ENCODE peak calls at places on chromosome 1, in seven cellular contexts. J is fibroblast of pulmonary artery, R is GM23338, A is kidney epithelial cell, V is cardiac fibroblast, C is ovary, I is BJ. K is an unnamed sample.

GRCh38 chr1:220818421-220819173 is 31.9 kb downstream of the MTARC1 start:
- DNase-seq in R (peak; percentile 83), A (no peak), I (peak; percentile 93), V (peak; percentile 73), J (peak; percentile 72), C (peak; percentile 51), K (peak; percentile 98)

GRCh38 chr1:94017155-94017829 is 103.7 kb downstream of the ABCA4 start:
- DNase-seq in I (no peak), A (no peak), V (no peak), R (no peak), C (no peak), J (no peak), K (peak; percentile 37)

GRCh38 chr1:201633811-201634210 is 94.9 kb downstream of the NAV1 start:
- DNase-seq in J (no peak), C (no peak), I (no peak), A (no peak), V (no peak), R (no peak), K (no peak)

GRCh38 chr1:203915811-203916210 is 54.4 kb downstream of the SNRPE start:
- DNase-seq in R (no peak), V (no peak), I (peak; percentile 26), C (no peak), A (no peak), J (peak; percentile 19), K (peak; percentile 62)

GRCh38 chr1:171805395-171806115 is 24.1 kb downstream of the METTL13 start:
- DNase-seq in A (no peak), R (no peak), J (no peak), I (no peak), V (no peak), C (no peak), K (no peak)

GRCh38 chr1:218613105-218613504 is 268.0 kb downstream of the TGFB2 start:
- DNase-seq in A (no peak), I (no peak), J (no peak), V (no peak), R (peak; percentile 14), C (no peak), K (no peak)

GRCh38 chr1:31432592-31433395 is 19.8 kb downstream of the SERINC2 start:
- DNase-seq in J (no peak), V (no peak), I (no peak), A (no peak), R (no peak), C (no peak), K (no peak)

GRCh38 chr1:44305962-44306422 is 49.1 kb downstream of the ERI3 start:
- DNase-seq in C (no peak), I (no peak), V (no peak), R (no peak), A (no peak), J (no peak), K (no peak)

GRCh38 chr1:68321084-68321685 is 88.9 kb upstream of the WLS start:
- DNase-seq in A (peak; percentile 35), C (peak; percentile 81), J (peak; percentile 73), R (peak; percentile 70), I (no peak), V (peak; percentile 78), K (no peak)

GRCh38 chr1:54998677-54999076 is at the start of gene BSND:
- DNase-seq in R (no peak), A (no peak), J (no peak), I (no peak), C (no peak), V (no peak), K (no peak)

GRCh38 chr1:56490619-56491018 is 88.7 kb downstream of the PLPP3 start:
- DNase-seq in R (no peak), V (no peak), I (no peak), A (no peak), C (no peak), J (no peak), K (no peak)
- TF ChIP-seq CTCF in R (no peak), V (no peak), I (no peak), A (no peak), C (no peak), J (no peak), K (no peak)

GRCh38 chr1:177132141-177132540 is 32.4 kb downstream of the ASTN1 start:
- DNase-seq in A (no peak), V (no peak), C (no peak), J (no peak), R (no peak), I (no peak), K (no peak)

GRCh38 chr1:177128665-177129281 is 35.7 kb downstream of the ASTN1 start:
- DNase-seq in R (no peak), C (no peak), A (no peak), J (no peak), I (no peak), V (no peak), K (no peak)

GRCh38 chr1:177130426-177130825 is 34.1 kb downstream of the ASTN1 start:
- DNase-seq in J (no peak), I (no peak), A (no peak), C (no peak), R (no peak), V (no peak), K (no peak)

GRCh38 chr1:177133977-177134538 is 30.5 kb downstream of the ASTN1 start:
- DNase-seq in V (no peak), J (no peak), A (no peak), C (no peak), R (no peak), I (no peak), K (no peak)

GRCh38 chr1:177131723-177132122 is 32.8 kb downstream of the ASTN1 start:
- DNase-seq in V (no peak), A (no peak), R (no peak), J (no peak), C (no peak), I (no peak), K (no peak)
- H3K4me3 ChIP-seq in V (no peak overlapping the region), A (no peak overlapping the region), R (no peak overlapping the region), J (no peak overlapping the region), C (no peak overlapping the region), I (no peak overlapping the region), K (no peak overlapping the region)

GRCh38 chr1:27395441-27396195 is 3.2 kb downstream of the GPR3 start:
- DNase-seq in A (no peak), C (peak; percentile 86), V (peak; percentile 78), I (no peak), R (peak; percentile 91), J (peak; percentile 73), K (peak; percentile 64)
- TF ChIP-seq CTCF in A (peak; percentile 94), C (peak; percentile 90), V (peak; percentile 92), I (peak; percentile 92), R (peak; percentile 94), J (peak; percentile 83), K (peak; percentile 84)

DNA sequence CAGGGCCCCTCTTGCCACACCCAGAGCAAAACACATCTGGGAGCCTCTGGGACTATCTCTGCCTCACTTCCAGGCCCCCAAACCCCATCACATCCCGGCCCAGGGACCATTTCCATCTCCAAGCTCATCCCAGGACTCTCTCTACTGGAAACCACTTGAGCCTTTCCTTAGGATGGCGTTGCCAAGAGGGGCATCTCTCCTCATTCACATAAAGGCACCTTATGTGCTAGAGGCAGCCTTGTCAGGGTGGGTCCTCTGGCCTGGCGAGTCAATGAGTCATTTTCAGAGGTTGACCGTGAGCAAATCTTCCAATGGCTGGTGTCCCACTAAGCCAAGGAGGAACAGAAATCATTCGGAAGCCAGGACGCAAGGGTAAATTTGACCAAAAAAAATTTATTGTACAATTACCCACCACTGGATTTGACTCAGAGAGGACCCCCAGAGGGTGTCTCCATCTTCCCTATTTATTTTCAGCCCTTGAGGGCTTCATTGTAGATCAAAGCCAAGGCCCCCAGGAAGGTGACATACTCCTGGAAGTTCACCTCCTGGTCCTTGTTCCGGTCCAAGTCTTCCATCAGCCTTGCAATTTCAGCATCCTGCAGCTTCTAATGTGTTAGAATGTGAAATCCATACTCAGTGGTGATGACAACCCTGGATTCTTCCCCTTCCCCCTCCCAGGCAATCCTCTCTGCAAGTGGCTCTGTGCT is 1.4 kb downstream of the S100A6 start:
- DNase-seq in V (peak; percentile 26), I (no peak), R (no peak), J (no peak), C (no peak), A (no peak), K (peak; percentile 74)
- H3K4me3 ChIP-seq in V (peak overlapping the region; percentile 65), I (peak overlapping the region; percentile 63), R (no peak overlapping the region), J (peak overlapping the region; percentile 67), C (peak overlapping the region; percentile 56), A (peak overlapping the region; percentile 66), K (peak overlapping the region; percentile 100)

DNA sequence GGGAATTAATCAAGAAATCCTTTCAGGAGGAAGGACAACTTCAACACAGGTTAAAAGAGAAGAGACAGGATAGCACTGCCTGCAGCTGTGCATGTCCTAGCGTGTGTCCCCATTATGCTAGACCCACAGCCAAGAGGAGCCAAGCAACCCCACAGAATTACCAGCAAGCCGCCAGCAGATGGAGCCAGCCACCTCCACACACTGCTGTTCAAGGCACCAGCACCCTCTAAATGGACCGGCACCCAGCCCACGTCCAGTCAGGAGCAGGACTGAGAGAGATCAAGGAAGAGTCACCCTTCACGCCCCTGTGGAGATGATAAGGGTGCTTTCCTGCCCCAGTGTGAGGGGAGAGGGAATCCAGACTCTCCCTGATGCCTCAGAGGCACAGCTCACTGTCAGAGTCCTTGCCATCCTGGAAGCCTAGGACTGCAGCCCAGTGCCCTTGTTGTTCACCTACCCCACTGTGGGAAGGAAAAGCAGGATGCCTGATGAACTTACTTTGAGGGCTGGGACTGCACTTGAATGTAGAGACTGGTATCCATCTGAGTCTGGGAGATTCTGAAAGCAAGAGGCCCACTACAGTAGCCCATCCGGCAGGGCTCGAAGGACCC is 37.1 kb upstream of the CTTNBP2NL start:
- DNase-seq in I (no peak), V (peak; percentile 83), J (peak; percentile 76), A (no peak), C (peak; percentile 85), R (peak; percentile 83), K (peak; percentile 71)
- TF ChIP-seq CTCF in I (peak; percentile 91), V (peak; percentile 84), J (peak; percentile 92), A (peak; percentile 79), C (peak; percentile 69), R (peak; percentile 81), K (peak; percentile 90)